ENCODE peak calls at places on chromosomes 4 and X, in eight cellular contexts. One of them, this sample, is unnamed.

GRCh38 chr4:120893314-120893713 is 29.2 kb downstream of the PRDM5 start:
- DNase-seq in GM20000: no peak
- DNase-seq in GM12865: no peak
- DNase-seq in astrocyte of the spinal cord: no peak
- DNase-seq in breast epithelium: no peak
- DNase-seq in left ventricle myocardium inferior: no peak
- DNase-seq in foreskin fibroblast: no peak
- DNase-seq in psoas muscle: no peak
- DNase-seq in this sample: no peak

GRCh38 chr4:71992571-71992970 is 39.2 kb upstream of the NPFFR2 start:
- DNase-seq in GM20000: no peak
- DNase-seq in GM12865: no peak
- DNase-seq in astrocyte of the spinal cord: peak
- DNase-seq in breast epithelium: no peak
- DNase-seq in left ventricle myocardium inferior: no peak
- DNase-seq in foreskin fibroblast: no peak
- DNase-seq in psoas muscle: no peak
- DNase-seq in this sample: peak

GRCh38 chr4:155667538-155668511 is 1.2 kb downstream of the GUCY1A1 start:
- DNase-seq in GM20000: peak
- DNase-seq in GM12865: peak
- DNase-seq in astrocyte of the spinal cord: peak
- DNase-seq in breast epithelium: no peak
- DNase-seq in left ventricle myocardium inferior: peak
- DNase-seq in foreskin fibroblast: peak
- DNase-seq in psoas muscle: peak
- DNase-seq in this sample: peak

GRCh38 chr4:113882668-113883067 is 96.8 kb downstream of the ARSJ start:
- DNase-seq in GM20000: no peak
- DNase-seq in GM12865: no peak
- DNase-seq in astrocyte of the spinal cord: no peak
- DNase-seq in breast epithelium: no peak
- DNase-seq in left ventricle myocardium inferior: no peak
- DNase-seq in foreskin fibroblast: peak
- DNase-seq in psoas muscle: no peak
- DNase-seq in this sample: peak

GRCh38 chr4:137961051-137961438 is 281.1 kb downstream of the SLC7A11 start:
- DNase-seq in GM20000: no peak
- DNase-seq in GM12865: no peak
- DNase-seq in astrocyte of the spinal cord: no peak
- DNase-seq in breast epithelium: no peak
- DNase-seq in left ventricle myocardium inferior: no peak
- DNase-seq in foreskin fibroblast: peak
- DNase-seq in psoas muscle: no peak
- DNase-seq in this sample: peak

GRCh38 chr4:7773401-7774187 is 166.1 kb downstream of the AFAP1 start:
- DNase-seq in GM20000: no peak
- DNase-seq in GM12865: no peak
- DNase-seq in astrocyte of the spinal cord: no peak
- DNase-seq in breast epithelium: peak
- DNase-seq in left ventricle myocardium inferior: no peak
- DNase-seq in foreskin fibroblast: no peak
- DNase-seq in psoas muscle: no peak
- DNase-seq in this sample: no peak

GRCh38 chr4:77922158-77923094 is 59.8 kb downstream of the MRPL1 start:
- DNase-seq in GM20000: no peak
- DNase-seq in GM12865: no peak
- DNase-seq in astrocyte of the spinal cord: peak
- DNase-seq in breast epithelium: no peak
- DNase-seq in left ventricle myocardium inferior: no peak
- DNase-seq in foreskin fibroblast: peak
- DNase-seq in psoas muscle: no peak
- DNase-seq in this sample: peak

GRCh38 chr4:123397276-123398150 is 918 bp downstream of the SPRY1 start:
- DNase-seq in GM20000: peak
- DNase-seq in GM12865: peak
- DNase-seq in astrocyte of the spinal cord: no peak
- DNase-seq in breast epithelium: no peak
- DNase-seq in left ventricle myocardium inferior: peak
- DNase-seq in foreskin fibroblast: peak
- DNase-seq in psoas muscle: peak
- DNase-seq in this sample: peak

GRCh38 chrX:131213400-131213799 is 75.7 kb downstream of the IGSF1 start:
- DNase-seq in GM20000: no peak
- DNase-seq in GM12865: no peak
- DNase-seq in astrocyte of the spinal cord: no peak
- DNase-seq in breast epithelium: no peak
- DNase-seq in left ventricle myocardium inferior: no peak
- DNase-seq in foreskin fibroblast: no peak
- DNase-seq in psoas muscle: no peak
- DNase-seq in this sample: no peak

GRCh38 chrX:70313503-70313902 is 23.6 kb downstream of the KIF4A start:
- DNase-seq in GM20000: no peak
- DNase-seq in GM12865: no peak
- DNase-seq in astrocyte of the spinal cord: peak
- DNase-seq in breast epithelium: no peak
- DNase-seq in left ventricle myocardium inferior: no peak
- DNase-seq in foreskin fibroblast: peak
- DNase-seq in psoas muscle: no peak
- DNase-seq in this sample: peak

GRCh38 chrX:50971390-50971789 is 60.9 kb downstream of the BMP15 start:
- DNase-seq in GM20000: no peak
- DNase-seq in GM12865: no peak
- DNase-seq in astrocyte of the spinal cord: no peak
- DNase-seq in breast epithelium: no peak
- DNase-seq in left ventricle myocardium inferior: no peak
- DNase-seq in foreskin fibroblast: no peak
- DNase-seq in psoas muscle: no peak
- DNase-seq in this sample: peak

GRCh38 chr4:27720010-27720766 is 859.5 kb downstream of the STIM2 start:
- DNase-seq in GM20000: no peak
- DNase-seq in GM12865: peak
- DNase-seq in astrocyte of the spinal cord: no peak
- DNase-seq in breast epithelium: no peak
- DNase-seq in left ventricle myocardium inferior: no peak
- DNase-seq in foreskin fibroblast: no peak
- DNase-seq in psoas muscle: no peak
- DNase-seq in this sample: no peak

GRCh38 chr4:82017680-82018079 is 356.1 kb downstream of the HNRNPD start:
- DNase-seq in GM20000: no peak
- DNase-seq in GM12865: peak
- DNase-seq in astrocyte of the spinal cord: peak
- DNase-seq in breast epithelium: no peak
- DNase-seq in left ventricle myocardium inferior: no peak
- DNase-seq in foreskin fibroblast: peak
- DNase-seq in psoas muscle: no peak
- DNase-seq in this sample: peak

GRCh38 chrX:44155126-44155525 is 181.9 kb upstream of the NDP start:
- DNase-seq in GM20000: no peak
- DNase-seq in GM12865: no peak
- DNase-seq in astrocyte of the spinal cord: no peak
- DNase-seq in breast epithelium: no peak
- DNase-seq in left ventricle myocardium inferior: no peak
- DNase-seq in foreskin fibroblast: no peak
- DNase-seq in psoas muscle: no peak
- DNase-seq in this sample: no peak

GRCh38 chr4:68349361-68350360 is at the start of gene YTHDC1:
- DNase-seq in GM20000: peak
- DNase-seq in GM12865: peak
- DNase-seq in astrocyte of the spinal cord: peak
- DNase-seq in breast epithelium: peak
- DNase-seq in left ventricle myocardium inferior: peak
- DNase-seq in foreskin fibroblast: peak
- DNase-seq in psoas muscle: peak
- DNase-seq in this sample: peak

GRCh38 chrX:129653985-129654651 is 638 bp downstream of the APLN start:
- DNase-seq in GM20000: peak
- DNase-seq in GM12865: peak
- DNase-seq in astrocyte of the spinal cord: no peak
- DNase-seq in breast epithelium: no peak
- DNase-seq in left ventricle myocardium inferior: peak
- DNase-seq in foreskin fibroblast: no peak
- DNase-seq in psoas muscle: no peak
- DNase-seq in this sample: no peak

GRCh38 chr4:123305746-123306145 is 90.8 kb upstream of the SPRY1 start:
- DNase-seq in GM20000: no peak
- DNase-seq in GM12865: no peak
- DNase-seq in astrocyte of the spinal cord: no peak
- DNase-seq in breast epithelium: no peak
- DNase-seq in left ventricle myocardium inferior: no peak
- DNase-seq in foreskin fibroblast: peak
- DNase-seq in psoas muscle: no peak
- DNase-seq in this sample: no peak

GRCh38 chr4:85491527-85491926 is 16.6 kb downstream of the ARHGAP24 start:
- DNase-seq in GM20000: no peak
- DNase-seq in GM12865: peak
- DNase-seq in astrocyte of the spinal cord: no peak
- DNase-seq in breast epithelium: no peak
- DNase-seq in left ventricle myocardium inferior: no peak
- DNase-seq in foreskin fibroblast: no peak
- DNase-seq in psoas muscle: no peak
- DNase-seq in this sample: no peak

GRCh38 chr4:106546380-106546779 is 177.8 kb upstream of the GIMD1 start:
- DNase-seq in GM20000: no peak
- DNase-seq in GM12865: no peak
- DNase-seq in astrocyte of the spinal cord: no peak
- DNase-seq in breast epithelium: no peak
- DNase-seq in left ventricle myocardium inferior: no peak
- DNase-seq in foreskin fibroblast: no peak
- DNase-seq in psoas muscle: no peak
- DNase-seq in this sample: no peak

GRCh38 chr4:106548446-106549044 is 180.0 kb upstream of the GIMD1 start:
- DNase-seq in GM20000: no peak
- DNase-seq in GM12865: no peak
- DNase-seq in astrocyte of the spinal cord: no peak
- DNase-seq in breast epithelium: no peak
- DNase-seq in left ventricle myocardium inferior: no peak
- DNase-seq in foreskin fibroblast: no peak
- DNase-seq in psoas muscle: no peak
- DNase-seq in this sample: no peak

DNA sequence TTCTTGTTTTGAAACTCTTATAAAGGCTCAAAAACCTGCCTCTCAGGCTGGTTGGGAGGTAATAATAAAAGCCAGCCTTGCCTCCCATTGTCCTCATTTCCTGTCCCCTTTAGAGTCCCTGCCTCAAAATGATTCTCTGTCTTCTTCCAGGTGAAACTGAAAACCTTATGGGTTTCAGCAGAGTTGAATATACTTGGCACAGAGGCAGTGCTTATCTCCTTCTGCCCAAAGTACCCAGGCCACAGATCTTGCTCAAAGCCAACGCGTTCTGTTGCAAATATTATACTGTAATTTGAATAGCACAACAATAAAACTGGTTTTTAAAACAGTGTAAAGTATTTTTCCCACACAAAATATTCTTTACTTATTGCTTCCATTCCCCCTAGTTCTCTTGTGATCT is 183.1 kb upstream of the GIMD1 start:
- DNase-seq in GM20000: no peak
- DNase-seq in GM12865: no peak
- DNase-seq in astrocyte of the spinal cord: no peak
- DNase-seq in breast epithelium: no peak
- DNase-seq in left ventricle myocardium inferior: no peak
- DNase-seq in foreskin fibroblast: no peak
- DNase-seq in psoas muscle: no peak
- DNase-seq in this sample: no peak
- TF ChIP-seq CTCF in GM20000: no peak
- TF ChIP-seq CTCF in GM12865: no peak
- TF ChIP-seq CTCF in astrocyte of the spinal cord: no peak
- TF ChIP-seq CTCF in breast epithelium: no peak
- TF ChIP-seq CTCF in left ventricle myocardium inferior: no peak
- TF ChIP-seq CTCF in foreskin fibroblast: no peak
- TF ChIP-seq CTCF in psoas muscle: no peak
- TF ChIP-seq CTCF in this sample: no peak

GRCh38 chrX:105211051-105211575 is 9.4 kb downstream of the TEX13A start:
- DNase-seq in GM20000: no peak
- DNase-seq in GM12865: no peak
- DNase-seq in astrocyte of the spinal cord: no peak
- DNase-seq in breast epithelium: no peak
- DNase-seq in left ventricle myocardium inferior: no peak
- DNase-seq in foreskin fibroblast: peak
- DNase-seq in psoas muscle: no peak
- DNase-seq in this sample: no peak

GRCh38 chrX:105209406-105209805 is 11.1 kb downstream of the TEX13A start:
- DNase-seq in GM20000: no peak
- DNase-seq in GM12865: no peak
- DNase-seq in astrocyte of the spinal cord: no peak
- DNase-seq in breast epithelium: no peak
- DNase-seq in left ventricle myocardium inferior: no peak
- DNase-seq in foreskin fibroblast: no peak
- DNase-seq in psoas muscle: no peak
- DNase-seq in this sample: no peak

GRCh38 chrX:105210258-105210657 is 10.2 kb downstream of the TEX13A start:
- DNase-seq in GM20000: no peak
- DNase-seq in GM12865: no peak
- DNase-seq in astrocyte of the spinal cord: no peak
- DNase-seq in breast epithelium: no peak
- DNase-seq in left ventricle myocardium inferior: no peak
- DNase-seq in foreskin fibroblast: no peak
- DNase-seq in psoas muscle: no peak
- DNase-seq in this sample: no peak
- TF ChIP-seq CTCF in GM20000: no peak
- TF ChIP-seq CTCF in GM12865: no peak
- TF ChIP-seq CTCF in astrocyte of the spinal cord: no peak
- TF ChIP-seq CTCF in breast epithelium: no peak
- TF ChIP-seq CTCF in left ventricle myocardium inferior: no peak
- TF ChIP-seq CTCF in foreskin fibroblast: no peak
- TF ChIP-seq CTCF in psoas muscle: peak
- TF ChIP-seq CTCF in this sample: no peak

GRCh38 chr4:64518600-64518999 is 109.3 kb upstream of the TECRL start:
- DNase-seq in GM20000: no peak
- DNase-seq in GM12865: no peak
- DNase-seq in astrocyte of the spinal cord: no peak
- DNase-seq in breast epithelium: no peak
- DNase-seq in left ventricle myocardium inferior: no peak
- DNase-seq in foreskin fibroblast: no peak
- DNase-seq in psoas muscle: no peak
- DNase-seq in this sample: no peak
- TF ChIP-seq CTCF in GM20000: no peak
- TF ChIP-seq CTCF in GM12865: no peak
- TF ChIP-seq CTCF in astrocyte of the spinal cord: no peak
- TF ChIP-seq CTCF in breast epithelium: no peak
- TF ChIP-seq CTCF in left ventricle myocardium inferior: no peak
- TF ChIP-seq CTCF in foreskin fibroblast: no peak
- TF ChIP-seq CTCF in psoas muscle: no peak
- TF ChIP-seq CTCF in this sample: no peak

DNA sequence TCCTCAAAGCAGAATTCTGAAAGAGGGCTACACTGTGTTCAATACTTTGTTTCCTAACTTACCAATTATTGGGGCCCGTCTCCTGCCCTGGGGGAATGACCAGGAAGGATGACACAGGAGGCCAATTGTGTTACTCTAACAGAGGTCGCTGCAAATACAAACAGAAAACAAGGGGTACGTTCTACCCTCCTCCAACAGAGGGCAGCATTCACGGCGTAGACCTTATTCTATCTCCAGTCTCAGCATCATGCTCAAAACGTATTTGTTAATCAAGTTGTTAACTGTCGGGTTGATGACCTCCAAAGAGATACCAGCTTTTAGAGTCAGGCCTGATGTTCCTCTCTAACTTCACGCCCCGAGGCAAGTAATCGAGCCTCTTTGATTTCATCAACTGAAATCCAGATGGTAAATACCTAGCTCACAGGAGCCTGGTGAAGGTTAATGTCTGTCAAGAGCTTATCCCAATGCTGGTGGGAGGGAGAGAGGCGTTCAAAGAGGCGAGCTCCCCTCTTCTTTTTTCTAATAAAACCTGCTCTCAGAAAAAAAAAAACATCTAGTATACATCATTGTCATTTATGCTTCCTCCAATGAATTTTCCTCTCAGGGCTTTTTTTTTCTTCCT is 181.0 kb upstream of the KCNIP4 start:
- DNase-seq in GM20000: peak
- DNase-seq in GM12865: peak
- DNase-seq in astrocyte of the spinal cord: peak
- DNase-seq in breast epithelium: no peak
- DNase-seq in left ventricle myocardium inferior: no peak
- DNase-seq in foreskin fibroblast: peak
- DNase-seq in psoas muscle: no peak
- DNase-seq in this sample: peak
- TF ChIP-seq CTCF in GM20000: no peak
- TF ChIP-seq CTCF in GM12865: peak
- TF ChIP-seq CTCF in astrocyte of the spinal cord: peak
- TF ChIP-seq CTCF in breast epithelium: no peak
- TF ChIP-seq CTCF in left ventricle myocardium inferior: peak
- TF ChIP-seq CTCF in foreskin fibroblast: peak
- TF ChIP-seq CTCF in psoas muscle: peak
- TF ChIP-seq CTCF in this sample: peak

This sample was measured in fibroblast of the aortic adventitia.